ENCODE peak calls at places on chromosome 4, in seven cellular contexts. One of them, this sample, is unnamed.

GRCh38 chr4:78601013-78601412 is 49.4 kb downstream of the ANXA3 start:
- DNase-seq in suprapubic skin: no peak
- DNase-seq in endothelial cell of umbilical vein: no peak
- DNase-seq in HCT116: no peak
- DNase-seq in stomach: no peak
- DNase-seq in breast epithelium: no peak
- DNase-seq in sigmoid colon: no peak
- DNase-seq in this sample: no peak

GRCh38 chr4:164847967-164848649 is 28.9 kb upstream of the APELA start:
- DNase-seq in sigmoid colon: no peak
- DNase-seq in endothelial cell of umbilical vein: no peak
- DNase-seq in stomach: no peak
- DNase-seq in HCT116: no peak
- DNase-seq in suprapubic skin: no peak
- DNase-seq in breast epithelium: no peak
- DNase-seq in this sample: no peak

GRCh38 chr4:44017422-44017739 is 431.2 kb downstream of the KCTD8 start:
- DNase-seq in suprapubic skin: no peak
- DNase-seq in HCT116: no peak
- DNase-seq in stomach: no peak
- DNase-seq in endothelial cell of umbilical vein: no peak
- DNase-seq in breast epithelium: no peak
- DNase-seq in sigmoid colon: no peak
- DNase-seq in this sample: no peak

GRCh38 chr4:150104401-150105027 is 26.3 kb downstream of the DCLK2 start:
- DNase-seq in breast epithelium: no peak
- DNase-seq in sigmoid colon: no peak
- DNase-seq in HCT116: no peak
- DNase-seq in endothelial cell of umbilical vein: peak; percentile 37
- DNase-seq in suprapubic skin: no peak
- DNase-seq in stomach: no peak
- DNase-seq in this sample: no peak

GRCh38 chr4:188399834-188400233 is 260.6 kb downstream of the TRIML1 start:
- DNase-seq in HCT116: no peak
- DNase-seq in suprapubic skin: no peak
- DNase-seq in sigmoid colon: no peak
- DNase-seq in endothelial cell of umbilical vein: no peak
- DNase-seq in breast epithelium: no peak
- DNase-seq in stomach: no peak
- DNase-seq in this sample: no peak

GRCh38 chr4:118254368-118254767 is 98.4 kb downstream of the PRSS12 start:
- DNase-seq in stomach: no peak
- DNase-seq in HCT116: no peak
- DNase-seq in breast epithelium: no peak
- DNase-seq in suprapubic skin: no peak
- DNase-seq in endothelial cell of umbilical vein: no peak
- DNase-seq in sigmoid colon: no peak
- DNase-seq in this sample: no peak

GRCh38 chr4:101987623-101988243 is 197.2 kb downstream of the BANK1 start:
- DNase-seq in stomach: no peak
- DNase-seq in breast epithelium: no peak
- DNase-seq in suprapubic skin: no peak
- DNase-seq in HCT116: no peak
- DNase-seq in endothelial cell of umbilical vein: no peak
- DNase-seq in sigmoid colon: no peak
- DNase-seq in this sample: no peak

GRCh38 chr4:44149242-44149641 is 299.4 kb downstream of the KCTD8 start:
- DNase-seq in sigmoid colon: no peak
- DNase-seq in endothelial cell of umbilical vein: peak; percentile 51
- DNase-seq in stomach: no peak
- DNase-seq in HCT116: no peak
- DNase-seq in breast epithelium: no peak
- DNase-seq in suprapubic skin: no peak
- DNase-seq in this sample: no peak

GRCh38 chr4:2931765-2932560 is 31.2 kb downstream of the NOP14 start:
- DNase-seq in breast epithelium: no peak
- DNase-seq in suprapubic skin: peak; percentile 85
- DNase-seq in endothelial cell of umbilical vein: peak; percentile 42
- DNase-seq in sigmoid colon: peak; percentile 80
- DNase-seq in HCT116: no peak
- DNase-seq in stomach: peak; percentile 60
- DNase-seq in this sample: no peak

GRCh38 chr4:29066856-29067255 is 1653.3 kb upstream of the PCDH7 start:
- DNase-seq in endothelial cell of umbilical vein: no peak
- DNase-seq in HCT116: no peak
- DNase-seq in sigmoid colon: no peak
- DNase-seq in stomach: no peak
- DNase-seq in breast epithelium: no peak
- DNase-seq in suprapubic skin: no peak
- DNase-seq in this sample: no peak

GRCh38 chr4:113411496-113411938 is 350.0 kb downstream of the CAMK2D start:
- DNase-seq in suprapubic skin: no peak
- DNase-seq in endothelial cell of umbilical vein: no peak
- DNase-seq in sigmoid colon: no peak
- DNase-seq in breast epithelium: peak; percentile 24
- DNase-seq in HCT116: no peak
- DNase-seq in stomach: no peak
- DNase-seq in this sample: no peak

GRCh38 chr4:2924286-2924685 is 38.9 kb downstream of the NOP14 start:
- DNase-seq in sigmoid colon: no peak
- DNase-seq in HCT116: no peak
- DNase-seq in breast epithelium: no peak
- DNase-seq in endothelial cell of umbilical vein: no peak
- DNase-seq in stomach: peak; percentile 24
- DNase-seq in suprapubic skin: peak; percentile 70
- DNase-seq in this sample: no peak

GRCh38 chr4:21991050-21991449 is 42.5 kb upstream of the KCNIP4 start:
- DNase-seq in HCT116: no peak
- DNase-seq in sigmoid colon: peak; percentile 85
- DNase-seq in breast epithelium: no peak
- DNase-seq in endothelial cell of umbilical vein: no peak
- DNase-seq in suprapubic skin: no peak
- DNase-seq in stomach: no peak
- DNase-seq in this sample: no peak

GRCh38 chr4:109873791-109874514 is 26.0 kb downstream of the LRIT3 start:
- DNase-seq in stomach: no peak
- DNase-seq in endothelial cell of umbilical vein: no peak
- DNase-seq in sigmoid colon: no peak
- DNase-seq in HCT116: peak; percentile 3
- DNase-seq in suprapubic skin: no peak
- DNase-seq in breast epithelium: no peak
- DNase-seq in this sample: no peak

GRCh38 chr4:169228076-169228475 is 42.7 kb downstream of the SH3RF1 start:
- DNase-seq in HCT116: no peak
- DNase-seq in suprapubic skin: no peak
- DNase-seq in breast epithelium: no peak
- DNase-seq in stomach: no peak
- DNase-seq in endothelial cell of umbilical vein: no peak
- DNase-seq in sigmoid colon: no peak
- DNase-seq in this sample: no peak

GRCh38 chr4:53055274-53055673 is 193.2 kb downstream of the RASL11B start:
- DNase-seq in sigmoid colon: no peak
- DNase-seq in endothelial cell of umbilical vein: no peak
- DNase-seq in stomach: no peak
- DNase-seq in suprapubic skin: no peak
- DNase-seq in breast epithelium: no peak
- DNase-seq in HCT116: no peak
- DNase-seq in this sample: no peak

GRCh38 chr4:185374027-185374426 is 21.7 kb downstream of the LRP2BP start:
- DNase-seq in breast epithelium: no peak
- DNase-seq in stomach: no peak
- DNase-seq in HCT116: no peak
- DNase-seq in sigmoid colon: no peak
- DNase-seq in suprapubic skin: no peak
- DNase-seq in endothelial cell of umbilical vein: no peak
- DNase-seq in this sample: no peak
- TF ChIP-seq POLR2A in breast epithelium: no peak
- TF ChIP-seq POLR2A in stomach: no peak
- TF ChIP-seq POLR2A in HCT116: no peak
- TF ChIP-seq POLR2A in sigmoid colon: no peak
- TF ChIP-seq POLR2A in suprapubic skin: no peak
- TF ChIP-seq POLR2A in endothelial cell of umbilical vein: no peak
- TF ChIP-seq POLR2A in this sample: no peak

GRCh38 chr4:140238353-140239041 is 84.5 kb upstream of the MAML3 start:
- DNase-seq in breast epithelium: peak; percentile 86
- DNase-seq in HCT116: no peak
- DNase-seq in suprapubic skin: peak; percentile 92
- DNase-seq in sigmoid colon: peak; percentile 97
- DNase-seq in endothelial cell of umbilical vein: peak; percentile 29
- DNase-seq in stomach: peak; percentile 85
- DNase-seq in this sample: peak; percentile 95
- TF ChIP-seq POLR2AphosphoS5 in breast epithelium: peak; percentile 56
- TF ChIP-seq POLR2AphosphoS5 in HCT116: no peak
- TF ChIP-seq POLR2AphosphoS5 in suprapubic skin: no peak
- TF ChIP-seq POLR2AphosphoS5 in sigmoid colon: peak; percentile 70
- TF ChIP-seq POLR2AphosphoS5 in endothelial cell of umbilical vein: no peak
- TF ChIP-seq POLR2AphosphoS5 in stomach: peak; percentile 45
- TF ChIP-seq POLR2AphosphoS5 in this sample: peak; percentile 76

GRCh38 chr4:92014060-92014459 is 289.7 kb upstream of the GRID2 start:
- DNase-seq in suprapubic skin: no peak
- DNase-seq in HCT116: no peak
- DNase-seq in breast epithelium: no peak
- DNase-seq in sigmoid colon: no peak
- DNase-seq in stomach: no peak
- DNase-seq in endothelial cell of umbilical vein: no peak
- DNase-seq in this sample: no peak

GRCh38 chr4:92012899-92013867 is 290.6 kb upstream of the GRID2 start:
- DNase-seq in sigmoid colon: no peak
- DNase-seq in HCT116: no peak
- DNase-seq in suprapubic skin: no peak
- DNase-seq in stomach: peak; percentile 88
- DNase-seq in breast epithelium: no peak
- DNase-seq in endothelial cell of umbilical vein: no peak
- DNase-seq in this sample: no peak
- TF ChIP-seq CTCF in sigmoid colon: no peak
- TF ChIP-seq CTCF in HCT116: peak; percentile 17
- TF ChIP-seq CTCF in suprapubic skin: no peak
- TF ChIP-seq CTCF in stomach: peak; percentile 22
- TF ChIP-seq CTCF in breast epithelium: no peak
- TF ChIP-seq CTCF in endothelial cell of umbilical vein: no peak
- TF ChIP-seq CTCF in this sample: no peak

GRCh38 chr4:127558489-127559407 is 74.0 kb upstream of the INTU start:
- DNase-seq in endothelial cell of umbilical vein: no peak
- DNase-seq in HCT116: no peak
- DNase-seq in stomach: no peak
- DNase-seq in suprapubic skin: no peak
- DNase-seq in breast epithelium: no peak
- DNase-seq in sigmoid colon: no peak
- DNase-seq in this sample: no peak
- TF ChIP-seq POLR2A in endothelial cell of umbilical vein: no peak
- TF ChIP-seq POLR2A in HCT116: no peak
- TF ChIP-seq POLR2A in stomach: no peak
- TF ChIP-seq POLR2A in suprapubic skin: no peak
- TF ChIP-seq POLR2A in breast epithelium: no peak
- TF ChIP-seq POLR2A in sigmoid colon: no peak
- TF ChIP-seq POLR2A in this sample: no peak

GRCh38 chr4:98929341-98930267 is 671 bp upstream of the EIF4E start:
- DNase-seq in endothelial cell of umbilical vein: peak; percentile 91
- DNase-seq in stomach: peak; percentile 71
- DNase-seq in suprapubic skin: no peak
- DNase-seq in sigmoid colon: peak; percentile 84
- DNase-seq in HCT116: peak; percentile 94
- DNase-seq in breast epithelium: peak; percentile 54
- DNase-seq in this sample: peak; percentile 92
- TF ChIP-seq POLR2AphosphoS5 in endothelial cell of umbilical vein: peak; percentile 66
- TF ChIP-seq POLR2AphosphoS5 in stomach: peak; percentile 9
- TF ChIP-seq POLR2AphosphoS5 in suprapubic skin: no peak
- TF ChIP-seq POLR2AphosphoS5 in sigmoid colon: peak; percentile 68
- TF ChIP-seq POLR2AphosphoS5 in HCT116: peak; percentile 77
- TF ChIP-seq POLR2AphosphoS5 in breast epithelium: peak; percentile 67
- TF ChIP-seq POLR2AphosphoS5 in this sample: peak; percentile 67

DNA sequence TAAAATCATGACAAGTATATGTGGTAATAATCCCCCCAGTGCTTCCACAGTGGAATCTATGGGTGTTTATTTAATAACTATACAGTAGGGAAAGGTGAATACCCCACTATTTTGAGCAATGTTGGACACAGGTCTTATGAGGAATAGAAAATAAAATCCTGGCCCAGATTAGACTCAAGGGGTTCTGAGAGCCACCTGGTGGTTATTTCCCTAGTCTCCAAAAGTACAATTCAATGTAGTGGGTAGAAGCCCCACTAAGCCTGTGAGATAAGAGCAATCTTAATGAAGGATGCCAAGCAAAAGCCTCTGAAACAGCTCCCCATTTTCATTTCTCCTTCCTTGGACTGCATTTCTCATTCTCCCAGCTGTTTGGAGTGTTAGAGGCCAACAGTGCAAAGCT is 328.2 kb upstream of the NR3C2 start:
- DNase-seq in endothelial cell of umbilical vein: no peak
- DNase-seq in stomach: no peak
- DNase-seq in sigmoid colon: no peak
- DNase-seq in HCT116: no peak
- DNase-seq in breast epithelium: no peak
- DNase-seq in suprapubic skin: no peak
- DNase-seq in this sample: no peak
- TF ChIP-seq CTCF in endothelial cell of umbilical vein: no peak
- TF ChIP-seq CTCF in stomach: no peak
- TF ChIP-seq CTCF in sigmoid colon: no peak
- TF ChIP-seq CTCF in HCT116: peak; percentile 23
- TF ChIP-seq CTCF in breast epithelium: no peak
- TF ChIP-seq CTCF in suprapubic skin: no peak
- TF ChIP-seq CTCF in this sample: no peak

This sample was measured in esophagus muscularis mucosa.